ENCODE peak calls at places on chromosomes 2 and 18, in ten cellular contexts. F, N, U, Q, B, W, I, E, Z and S are unnamed samples.
A peak's percentile ranks its signal among the peaks of the same experiment; 100 is the strongest.

GRCh38 chr2:179612108-179612507 is 249.3 kb downstream of the ZNF385B start:
- DNase-seq in U (no peak), F (no peak), W (no peak), Z (no peak), Q (no peak), I (no peak), B (no peak), E (no peak), N (no peak), S (no peak)

GRCh38 chr2:48205137-48205798 is 299.0 kb upstream of the FBXO11 start:
- DNase-seq in W (no peak), F (no peak), Q (no peak), N (no peak), E (peak; percentile 41), Z (no peak), I (no peak), B (peak; percentile 11), U (no peak), S (no peak)

GRCh38 chr2:112846056-112846455 is 9.5 kb upstream of the IL1B start:
- DNase-seq in E (no peak), W (no peak), F (no peak), Z (no peak), B (no peak), I (no peak), Q (no peak), U (no peak), N (no peak), S (no peak)

GRCh38 chr2:45675130-45675812 is 23.8 kb downstream of the PRKCE start:
- DNase-seq in Q (no peak), Z (no peak), F (no peak), U (no peak), N (peak; percentile 66), W (no peak), B (no peak), E (no peak), I (no peak), S (no peak)

GRCh38 chr2:8197101-8197500 is 484.8 kb upstream of the ID2 start:
- DNase-seq in W (no peak), U (no peak), Z (no peak), Q (no peak), B (peak; percentile 17), I (no peak), E (no peak), F (no peak), N (no peak), S (no peak)

GRCh38 chr18:42268793-42269192 is 313.8 kb downstream of the PIK3C3 start:
- DNase-seq in B (no peak), Z (no peak), W (no peak), I (no peak), Q (no peak), F (no peak), E (no peak), U (no peak), N (no peak), S (no peak)

GRCh38 chr2:27083410-27084296 is 2.9 kb upstream of the KHK start:
- DNase-seq in Z (no peak), E (no peak), U (no peak), F (no peak), I (no peak), N (no peak), W (no peak), Q (no peak), B (no peak), S (no peak)

GRCh38 chr2:195543902-195544894 is 112.8 kb upstream of the SLC39A10 start:
- DNase-seq in U (no peak), F (no peak), W (no peak), E (no peak), I (no peak), Z (no peak), Q (no peak), B (peak; percentile 80), N (no peak), S (no peak)

GRCh38 chr18:79912409-79912991 is 39.0 kb downstream of the SLC66A2 start:
- DNase-seq in W (no peak), N (no peak), B (peak; percentile 66), U (no peak), E (peak; percentile 53), Z (no peak), F (no peak), I (no peak), Q (no peak), S (no peak)

GRCh38 chr2:24077879-24078278 is 1.8 kb upstream of the SF3B6 start:
- DNase-seq in B (no peak), U (no peak), I (no peak), E (no peak), Z (no peak), F (peak; percentile 22), W (no peak), N (no peak), Q (no peak), S (no peak)

GRCh38 chr18:51028201-51028805 is 1.7 kb upstream of the SMAD4 start:
- DNase-seq in W (no peak), N (no peak), I (no peak), B (no peak), Z (peak; percentile 6), E (no peak), F (no peak), U (no peak), Q (no peak), S (no peak)

GRCh38 chr18:22169011-22169888 is at the start of gene GATA6:
- DNase-seq in U (peak; percentile 63), N (no peak), I (peak; percentile 6), E (no peak), F (peak; percentile 84), Q (peak; percentile 89), Z (peak; percentile 28), W (no peak), B (peak; percentile 92), S (no peak)

GRCh38 chr2:192345287-192345686 is 150.6 kb upstream of the TMEFF2 start:
- DNase-seq in E (no peak), N (no peak), F (no peak), I (no peak), W (no peak), B (no peak), Z (no peak), Q (no peak), U (no peak), S (no peak)

GRCh38 chr2:28000287-28000686 is 109.8 kb downstream of the BABAM2 start:
- DNase-seq in I (no peak), U (no peak), W (no peak), B (no peak), E (no peak), Z (no peak), Q (no peak), F (no peak), N (no peak), S (no peak)

GRCh38 chr2:136327162-136327852 is 209.4 kb upstream of the CXCR4 start:
- DNase-seq in F (no peak), B (peak; percentile 64), U (no peak), Q (no peak), N (peak; percentile 24), W (peak; percentile 31), I (peak; percentile 95), E (no peak), Z (peak; percentile 78), S (no peak)

GRCh38 chr2:47525167-47525566 is 122.2 kb downstream of the MSH2 start:
- DNase-seq in N (no peak), Z (no peak), E (no peak), Q (no peak), B (no peak), W (no peak), U (no peak), F (no peak), I (no peak), S (no peak)